ENCODE peak calls at places on chromosomes 2 and 18, in six cellular contexts. X, G, V, N, I and T are unnamed samples.
A peak's percentile ranks its signal among the peaks of the same experiment; 100 is the strongest.

GRCh38 chr2:153115141-153115540 is 363.4 kb downstream of the RPRM start:
- DNase-seq in X (no peak), G (no peak), V (no peak), N (no peak), I (no peak), T (no peak)

GRCh38 chr2:29562319-29562718 is 359.1 kb downstream of the ALK start:
- DNase-seq in X (no peak), G (no peak), V (no peak), N (no peak), I (no peak), T (no peak)

GRCh38 chr2:16179701-16180402 is 239.5 kb downstream of the MYCN start:
- DNase-seq in X (no peak), G (peak; percentile 12), V (no peak), N (no peak), I (peak; percentile 85), T (no peak)

GRCh38 chr2:133602538-133602937 is 34.3 kb upstream of the NCKAP5 start:
- DNase-seq in X (no peak), G (peak; percentile 15), V (no peak), N (no peak), I (no peak), T (peak; percentile 33)

GRCh38 chr2:230915297-230915696 is 9.7 kb downstream of the GPR55 start:
- DNase-seq in X (no peak), G (no peak), V (no peak), N (no peak), I (peak; percentile 30), T (no peak)

GRCh38 chr2:79715328-79715727 is 202.5 kb downstream of the CTNNA2 start:
- DNase-seq in X (no peak), G (no peak), V (no peak), N (no peak), I (no peak), T (no peak)

GRCh38 chr2:231113489-231113888 is 11.4 kb downstream of the HTR2B start:
- DNase-seq in X (no peak), G (no peak), V (no peak), N (peak; percentile 14), I (no peak), T (no peak)

GRCh38 chr2:157315901-157316300 is 9.7 kb downstream of the ERMN start:
- DNase-seq in X (no peak), G (no peak), V (no peak), N (no peak), I (no peak), T (no peak)

GRCh38 chr2:3435440-3435839 is 55.9 kb downstream of the TRAPPC12 start:
- DNase-seq in X (no peak), G (no peak), V (no peak), N (no peak), I (peak; percentile 13), T (no peak)

GRCh38 chr18:79615586-79615985 is 64.0 kb upstream of the CTDP1 start:
- DNase-seq in X (no peak), G (no peak), V (no peak), N (no peak), I (no peak), T (no peak)

GRCh38 chr18:62616331-62616805 is 93.5 kb downstream of the ZCCHC2 start:
- DNase-seq in X (peak; percentile 26), G (no peak), V (peak; percentile 54), N (no peak), I (no peak), T (peak; percentile 76)

GRCh38 chr18:68944330-68944729 is 146.4 kb downstream of the CCDC102B start:
- DNase-seq in X (no peak), G (no peak), V (no peak), N (no peak), I (peak; percentile 57), T (no peak)

GRCh38 chr2:201298462-201298861 is 38.1 kb downstream of the CASP8 start:
- DNase-seq in X (no peak), G (no peak), V (no peak), N (no peak), I (no peak), T (peak; percentile 9)

GRCh38 chr2:97870396-97870843 is 125.3 kb downstream of the TMEM131 start:
- DNase-seq in X (peak; percentile 33), G (no peak), V (peak; percentile 80), N (no peak), I (no peak), T (peak; percentile 98)
- H3K4me3 ChIP-seq in X (no peak overlapping the region), G (no peak overlapping the region), V (no peak overlapping the region), N (no peak overlapping the region), I (no peak overlapping the region), T (no peak overlapping the region)

DNA sequence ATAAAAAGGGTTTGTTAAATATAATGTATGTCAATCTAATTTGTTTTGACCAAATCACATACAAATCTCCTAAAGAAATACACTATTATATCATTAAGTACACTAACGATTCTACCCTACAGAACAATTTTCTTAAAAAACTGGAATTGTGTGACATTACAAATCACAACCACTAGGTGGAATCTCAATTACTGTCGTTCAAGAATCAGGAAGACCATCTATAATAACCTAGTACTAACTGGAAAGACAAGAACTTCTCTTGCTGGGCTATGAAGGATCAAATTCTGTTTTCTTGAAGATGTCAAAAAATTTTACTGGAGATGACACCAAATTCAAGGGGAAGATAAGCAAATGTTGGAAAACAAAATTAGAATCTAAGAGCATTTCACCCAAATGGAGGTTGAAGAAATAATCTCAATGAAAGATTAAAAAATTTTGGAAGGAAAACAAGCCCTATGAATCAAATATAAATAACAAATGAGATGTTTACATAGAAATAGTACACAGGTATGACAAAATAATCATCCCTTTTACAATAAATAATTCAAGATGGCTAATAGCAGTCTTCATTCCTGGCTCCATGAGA is 110.9 kb downstream of the STK39 start:
- DNase-seq in X (no peak), G (no peak), V (no peak), N (peak; percentile 21), I (no peak), T (peak; percentile 61)
- TF ChIP-seq CTCF in X (peak; percentile 50), G (peak; percentile 53), V (peak; percentile 23), N (peak; percentile 66), I (peak; percentile 81), T (peak; percentile 69)

GRCh38 chr18:8623549-8624106 is 14.4 kb downstream of the RAB12 start:
- DNase-seq in X (no peak), G (no peak), V (no peak), N (no peak), I (no peak), T (no peak)
- H3K4me3 ChIP-seq in X (no peak overlapping the region), G (no peak overlapping the region), V (no peak overlapping the region), N (no peak overlapping the region), I (no peak overlapping the region), T (no peak overlapping the region)

GRCh38 chr18:70075906-70076305 is 128.2 kb upstream of the CD226 start:
- DNase-seq in X (no peak), G (no peak), V (no peak), N (no peak), I (no peak), T (no peak)
- TF ChIP-seq CTCF in X (no peak), G (no peak), V (no peak), N (no peak), I (peak; percentile 39), T (peak; percentile 35)

GRCh38 chr2:119307419-119308140 is 59.1 kb downstream of the C2orf76 start:
- DNase-seq in X (no peak), G (no peak), V (no peak), N (no peak), I (peak; percentile 64), T (no peak)

GRCh38 chr2:119305497-119306195 is 61.0 kb downstream of the C2orf76 start:
- DNase-seq in X (no peak), G (no peak), V (no peak), N (no peak), I (no peak), T (no peak)

GRCh38 chr2:119308793-119309330 is 57.8 kb downstream of the C2orf76 start:
- DNase-seq in X (no peak), G (no peak), V (no peak), N (no peak), I (no peak), T (no peak)

GRCh38 chr2:119304852-119305251 is 61.8 kb downstream of the C2orf76 start:
- DNase-seq in X (no peak), G (no peak), V (no peak), N (no peak), I (no peak), T (no peak)

GRCh38 chr2:119306196-119306590 is 60.4 kb downstream of the C2orf76 start:
- DNase-seq in X (no peak), G (no peak), V (no peak), N (no peak), I (no peak), T (no peak)
- H3K4me3 ChIP-seq in X (no peak overlapping the region), G (peak overlapping the region; percentile 1), V (no peak overlapping the region), N (no peak overlapping the region), I (no peak overlapping the region), T (peak overlapping the region; percentile 26)

GRCh38 chr18:45722899-45723298 is 1.1 kb upstream of the SLC14A1 start:
- DNase-seq in X (peak; percentile 91), G (peak; percentile 81), V (peak; percentile 52), N (peak; percentile 76), I (peak; percentile 97), T (peak; percentile 50)
- TF ChIP-seq CTCF in X (peak; percentile 64), G (peak; percentile 63), V (peak; percentile 87), N (peak; percentile 88), I (peak; percentile 92), T (peak; percentile 64)

DNA sequence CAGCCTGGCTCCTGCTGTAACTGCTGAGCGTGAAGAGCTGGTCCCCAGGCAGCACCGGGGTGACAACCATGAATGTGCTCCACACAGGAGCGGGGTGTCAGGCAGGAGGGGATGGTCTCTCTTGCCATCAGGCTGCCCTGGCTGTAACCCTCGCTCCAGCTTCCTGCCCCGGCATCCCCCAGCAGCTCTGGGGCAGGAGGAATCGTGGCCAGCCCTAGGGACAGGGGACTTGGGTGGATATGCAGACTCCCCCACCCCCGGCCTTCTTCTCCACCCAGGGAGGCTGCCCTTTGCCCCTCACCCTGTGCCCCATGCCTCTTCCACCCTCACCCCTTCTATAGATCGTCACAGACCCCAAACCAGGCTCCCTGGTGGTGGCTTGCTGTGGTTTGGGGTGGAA is 69.4 kb upstream of the SMAD7 start:
- DNase-seq in X (no peak), G (no peak), V (no peak), N (no peak), I (peak; percentile 55), T (no peak)
- H3K4me3 ChIP-seq in X (no peak overlapping the region), G (no peak overlapping the region), V (no peak overlapping the region), N (no peak overlapping the region), I (no peak overlapping the region), T (no peak overlapping the region)

GRCh38 chr2:8525582-8526402 is 156.1 kb upstream of the ID2 start:
- DNase-seq in X (peak; percentile 77), G (peak; percentile 56), V (no peak), N (peak; percentile 39), I (peak; percentile 79), T (no peak)
- TF ChIP-seq CTCF in X (peak; percentile 33), G (peak; percentile 14), V (no peak), N (peak; percentile 15), I (peak; percentile 68), T (no peak)

GRCh38 chr2:75027886-75028285 is 69.4 kb downstream of the POLE4 start:
- DNase-seq in X (no peak), G (no peak), V (no peak), N (no peak), I (no peak), T (no peak)

GRCh38 chr2:75030218-75031009 is 72.0 kb downstream of the POLE4 start:
- DNase-seq in X (no peak), G (no peak), V (no peak), N (no peak), I (no peak), T (no peak)

GRCh38 chr2:75035444-75036353 is 77.3 kb downstream of the POLE4 start:
- DNase-seq in X (no peak), G (no peak), V (no peak), N (no peak), I (no peak), T (peak; percentile 25)

GRCh38 chr2:75031171-75031570 is 72.7 kb downstream of the POLE4 start:
- DNase-seq in X (no peak), G (no peak), V (no peak), N (no peak), I (no peak), T (no peak)

GRCh38 chr2:75031906-75032803 is 73.7 kb downstream of the POLE4 start:
- DNase-seq in X (no peak), G (no peak), V (no peak), N (no peak), I (no peak), T (no peak)
- H3K4me3 ChIP-seq in X (no peak overlapping the region), G (no peak overlapping the region), V (no peak overlapping the region), N (no peak overlapping the region), I (no peak overlapping the region), T (no peak overlapping the region)